ENCODE peak calls at places on chromosomes 5 and 9, in four cellular contexts. P is SK-N-SH, C is H1, D is GM12878. R is an unnamed sample. For H3K79me2, the result is how much of the 10 kb centered on the place peaks cover.

GRCh38 chr5:177431317-177432142 is 5.1 kb downstream of the GRK6 start:
- DNase-seq in P (no peak), D (peak), C (no peak), R (no peak)

GRCh38 chr5:57779383-57780223 is 297.0 kb upstream of the ACTBL2 start:
- DNase-seq in P (peak), D (no peak), C (no peak), R (peak)

GRCh38 chr5:147446528-147446927 is 63.3 kb downstream of the DPYSL3 start:
- DNase-seq in C (no peak), D (no peak), P (no peak), R (no peak)

GRCh38 chr5:10513501-10514442 is 50.1 kb upstream of the ANKRD33B start:
- DNase-seq in D (no peak), C (peak), P (no peak), R (no peak)

GRCh38 chr9:96232539-96233241 is 69.3 kb downstream of the HSD17B3 start:
- DNase-seq in D (no peak), P (peak), C (no peak), R (peak)

GRCh38 chr5:152631217-152631616 is 226.1 kb upstream of the NMUR2 start:
- DNase-seq in D (no peak), P (no peak), C (no peak), R (no peak)

GRCh38 chr9:136209232-136209631 is 4.3 kb upstream of the LHX3 start:
- DNase-seq in D (no peak), C (no peak), P (no peak), R (no peak)

GRCh38 chr5:112419596-112420110 is 576 bp upstream of the EPB41L4A start:
- DNase-seq in D (no peak), C (no peak), P (peak), R (no peak)

GRCh38 chr5:141513627-141514329 is 24.9 kb downstream of the PCDHGC5 start:
- DNase-seq in D (peak), P (peak), C (no peak), R (no peak)

GRCh38 chr9:18942801-18943200 is 90.2 kb downstream of the SAXO1 start:
- DNase-seq in C (no peak), P (no peak), D (no peak), R (no peak)

GRCh38 chr9:76667521-76667957 is 96.7 kb upstream of the PCA3 start:
- DNase-seq in P (no peak), D (no peak), C (no peak), R (no peak)

GRCh38 chr5:124661317-124662141 is 84.9 kb downstream of the ZNF608 start:
- DNase-seq in P (no peak), D (no peak), C (peak), R (peak)

GRCh38 chr5:6636293-6636692 is 3.1 kb downstream of the SRD5A1 start:
- DNase-seq in D (no peak), P (no peak), C (no peak), R (no peak)

GRCh38 chr5:169581580-169582227 is 1.9 kb upstream of the SPDL1 start:
- DNase-seq in D (no peak), P (peak), C (no peak), R (peak)

GRCh38 chr9:128713411-128713780 is 10.5 kb downstream of the ZDHHC12 start:
- DNase-seq in C (no peak), D (no peak), P (no peak), R (no peak)

GRCh38 chr5:134957920-134958608 is 9.6 kb upstream of the CATSPER3 start:
- DNase-seq in C (no peak), P (no peak), D (no peak), R (no peak)

GRCh38 chr5:150112211-150113046 is 26.1 kb upstream of the CSF1R start:
- DNase-seq in P (peak), D (no peak), C (no peak), R (no peak)

GRCh38 chr5:159935946-159936345 is 19.7 kb downstream of the ADRA1B start:
- DNase-seq in P (no peak), C (no peak), D (no peak), R (no peak)

GRCh38 chr5:126129431-126129830 is 293.8 kb upstream of the GRAMD2B start:
- DNase-seq in C (no peak), P (no peak), D (no peak), R (no peak)

GRCh38 chr9:79583957-79584654 is 12.3 kb downstream of the TLE4 start:
- DNase-seq in P (no peak), C (no peak), D (no peak), R (no peak)

GRCh38 chr9:32571969-32572899 is 725 bp downstream of the NDUFB6 start:
- DNase-seq in P (peak), D (peak), C (no peak), R (peak)

GRCh38 chr5:137186759-137187461 is 312.2 kb downstream of the SPOCK1 start:
- DNase-seq in P (no peak), D (no peak), C (no peak), R (no peak)

GRCh38 chr9:27165670-27166069 is 56.6 kb downstream of the TEK start:
- DNase-seq in D (no peak), C (peak), P (no peak), R (peak)

GRCh38 chr5:67693956-67694564 is 497.5 kb upstream of the CD180 start:
- DNase-seq in D (no peak), C (no peak), P (no peak), R (no peak)

GRCh38 chr9:91896513-91897121 is 53.4 kb downstream of the ROR2 start:
- DNase-seq in P (peak), D (no peak), C (no peak), R (no peak)

GRCh38 chr5:32777733-32778132 is 66.6 kb downstream of the NPR3 start:
- DNase-seq in D (no peak), P (no peak), C (no peak), R (no peak)

GRCh38 chr9:137325791-137326190 is 23.7 kb upstream of the NRARP start:
- DNase-seq in P (no peak), C (no peak), D (no peak), R (no peak)

GRCh38 chr9:2216591-2216990 is 201.4 kb downstream of the SMARCA2 start:
- DNase-seq in P (no peak), C (no peak), D (no peak), R (no peak)

GRCh38 chr5:133742370-133743036 is 130.2 kb upstream of the FSTL4 start:
- DNase-seq in C (no peak), D (peak), P (no peak), R (no peak)

GRCh38 chr5:150142800-150143724 is 12.6 kb downstream of the PDGFRB start:
- DNase-seq in D (no peak), P (peak), C (no peak), R (peak)

GRCh38 chr5:40410939-40411635 is 268.6 kb upstream of the PTGER4 start:
- DNase-seq in D (no peak), C (no peak), P (no peak), R (no peak)

GRCh38 chr5:52943285-52943684 is 45.9 kb upstream of the ITGA2 start:
- DNase-seq in P (no peak), D (no peak), C (no peak), R (peak)

GRCh38 chr5:33968133-33969005 is 16.1 kb downstream of the SLC45A2 start:
- DNase-seq in D (no peak), C (no peak), P (peak), R (no peak)

GRCh38 chr5:44001675-44002380 is 387.4 kb downstream of the FGF10 start:
- DNase-seq in C (no peak), P (no peak), D (no peak), R (peak)

GRCh38 chr9:94655739-94656138 is 16.4 kb upstream of the FBP1 start:
- DNase-seq in D (no peak), P (no peak), C (no peak), R (no peak)

GRCh38 chr9:37248651-37249163 is 128.3 kb downstream of the ZCCHC7 start:
- DNase-seq in C (no peak), D (no peak), P (no peak), R (no peak)

GRCh38 chr9:78539904-78540303 is 243.0 kb downstream of the PSAT1 start:
- DNase-seq in D (no peak), C (no peak), P (no peak), R (no peak)

GRCh38 chr5:80963521-80963895 is 3.3 kb downstream of the RASGRF2 start:
- DNase-seq in D (no peak), P (no peak), C (no peak), R (no peak)

DNA sequence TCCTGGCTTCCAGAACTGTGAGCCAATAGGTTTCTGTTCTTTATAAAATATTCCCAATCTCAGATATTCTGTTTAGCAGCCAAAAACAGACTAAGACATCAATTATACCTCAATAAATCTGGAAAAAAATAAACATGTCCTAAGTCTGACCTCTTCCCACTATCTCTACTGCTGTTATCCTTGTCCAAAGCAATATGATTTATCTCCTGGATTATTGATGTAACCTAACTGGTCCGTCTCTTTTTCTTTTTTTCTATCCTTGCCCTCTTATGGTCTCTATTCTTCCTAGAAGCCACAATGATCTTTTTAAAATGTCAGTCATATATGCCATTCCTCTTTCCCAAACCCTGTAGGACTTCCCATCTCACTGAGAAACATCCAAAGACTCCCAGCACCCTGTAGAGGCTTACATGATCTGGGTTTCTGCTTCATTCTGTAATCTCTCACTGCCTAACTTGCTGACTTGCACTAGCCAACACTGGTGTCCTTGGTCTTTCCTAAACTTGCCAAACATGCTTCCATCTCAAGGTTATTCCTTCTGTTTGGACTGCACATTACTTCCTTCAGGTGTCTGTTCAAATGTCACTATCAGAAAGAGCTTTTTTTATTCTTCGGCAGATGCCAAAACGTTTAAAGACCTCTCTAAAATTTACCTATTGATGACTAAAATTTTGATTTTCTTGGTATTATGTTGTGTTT is 13.1 kb downstream of the FOCAD start:
- DNase-seq in P (no peak), C (no peak), D (no peak), R (no peak)
- TF ChIP-seq POLR2AphosphoS5 in P (no peak), C (no peak), D (no peak), R (no peak)

GRCh38 chr9:105246656-105247162 is 2.3 kb downstream of the SLC44A1 start:
- DNase-seq in D (no peak), P (no peak), C (no peak), R (no peak)
- H3K79me2 ChIP-seq in D (under half), P (under half), C (half or more), R (half or more)

GRCh38 chr9:14433841-14434511 is 120.0 kb upstream of the NFIB start:
- DNase-seq in P (no peak), D (no peak), C (no peak), R (peak)
- TF ChIP-seq TCF12 in P (no peak), D (no peak), C (no peak), R (no peak)

DNA sequence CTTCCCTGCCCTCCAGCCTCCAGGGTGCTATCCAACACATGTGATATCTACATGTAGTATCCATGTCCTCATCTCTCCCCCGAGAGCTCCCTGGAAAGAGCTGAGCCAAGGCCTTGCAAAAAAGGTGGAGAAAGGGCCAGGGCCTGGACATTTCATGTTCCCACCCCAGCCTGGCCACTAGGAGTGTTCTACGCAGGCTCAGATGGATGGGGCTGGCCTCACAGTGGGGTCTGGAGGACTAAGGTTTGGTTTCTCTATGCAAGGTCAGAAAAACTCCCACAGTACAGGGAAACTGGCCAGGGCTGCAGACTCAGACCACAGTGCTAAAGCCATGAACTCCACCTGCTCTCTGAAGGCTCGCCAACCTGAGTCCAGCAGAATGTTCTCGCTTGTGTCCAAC is 1.5 kb upstream of the CSF2 start:
- DNase-seq in C (no peak), D (no peak), P (no peak), R (no peak)
- TF ChIP-seq POLR2AphosphoS5 in C (no peak), D (no peak), P (no peak), R (no peak)

DNA sequence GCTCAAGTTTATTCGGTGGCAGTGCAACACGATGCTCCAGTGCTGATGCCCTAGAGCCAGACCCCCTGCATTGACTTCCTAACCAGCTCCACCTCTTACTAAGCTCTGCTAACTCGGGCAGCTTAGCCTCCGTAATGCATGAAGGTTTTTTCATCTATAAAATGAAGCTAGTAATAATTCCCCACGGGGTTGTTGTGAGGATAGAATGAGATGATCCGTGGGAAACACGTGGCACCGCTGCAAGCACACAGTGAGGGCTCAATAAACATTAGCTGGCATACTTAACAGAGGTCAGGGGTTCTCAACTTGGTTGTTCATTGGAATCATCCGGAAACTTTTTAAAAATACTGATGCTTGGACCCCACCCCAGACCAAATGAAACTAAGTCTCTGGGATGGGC is 6.8 kb downstream of the ENC1 start:
- DNase-seq in P (no peak), D (no peak), C (no peak), R (no peak)
- H3K79me2 ChIP-seq in P (half or more), D (under half), C (under half), R (half or more)

DNA sequence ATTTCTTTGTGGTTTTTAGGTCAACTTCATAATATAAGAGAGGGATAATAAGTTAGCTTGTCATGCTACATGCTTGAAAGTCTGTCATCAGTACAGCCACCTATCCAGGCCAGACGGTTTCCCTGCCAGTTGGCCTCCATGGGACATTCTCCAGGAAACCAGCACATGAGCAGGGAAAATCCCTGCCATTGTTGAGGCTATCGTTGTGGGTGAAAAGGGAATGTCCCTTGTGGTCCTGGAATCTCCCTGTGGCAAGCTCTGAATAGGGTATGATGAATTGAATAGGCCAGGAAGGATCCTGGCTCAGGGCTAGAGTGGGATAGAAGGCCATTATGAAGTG is 12.2 kb downstream of the F2RL1 start:
- DNase-seq in P (no peak), C (no peak), D (peak), R (no peak)
- TF ChIP-seq TCF12 in P (peak), C (no peak), D (no peak), R (no peak)

DNA sequence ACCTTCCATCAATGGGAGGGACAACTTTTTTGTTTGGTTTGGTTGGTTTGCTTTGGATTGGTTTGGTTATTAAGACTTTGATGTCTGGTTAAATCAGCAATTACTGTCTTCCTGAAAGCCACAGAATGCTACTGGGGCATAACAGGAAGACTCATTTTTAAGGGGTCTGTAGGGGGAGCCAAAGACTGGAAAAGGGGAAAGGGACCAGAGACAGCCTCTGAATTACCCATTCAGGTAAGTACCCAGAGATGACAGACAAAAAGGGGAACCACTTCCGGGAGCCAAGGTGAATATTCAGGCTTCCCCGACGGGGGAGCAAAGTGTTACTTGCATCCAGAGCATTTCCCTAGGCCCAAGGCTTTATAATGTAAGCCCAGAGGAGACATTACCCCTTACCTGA is 4.6 kb upstream of the FEM1C start:
- DNase-seq in C (peak), P (no peak), D (peak), R (peak)
- TF ChIP-seq POLR2AphosphoS5 in C (no peak), P (no peak), D (no peak), R (no peak)

GRCh38 chr9:132046456-132046855 is 33.2 kb downstream of the MED27 start:
- DNase-seq in D (no peak), C (no peak), P (no peak), R (no peak)
- H3K79me2 ChIP-seq in D (under half), C (under half), P (half or more), R (under half)

R was measured in HepG2.